ENCODE peak calls at places on chromosome 9, in six cellular contexts. Z is central memory CD4-positive, alpha-beta T cell; L is A172; P is HCEC 1CT; U is hypothalamus; S is HFF-Myc. J is an unnamed sample.

GRCh38 chr9:72390896-72391295 is 25.9 kb upstream of the ZFAND5 start:
- DNase-seq in Z (no peak), L (no peak), P (no peak), U (no peak), S (no peak), J (no peak)

GRCh38 chr9:83291196-83291595 is 228.3 kb upstream of the RASEF start:
- DNase-seq in Z (no peak), L (peak), P (no peak), U (no peak), S (no peak), J (no peak)

GRCh38 chr9:1738511-1739100 is 276.5 kb upstream of the SMARCA2 start:
- DNase-seq in Z (no peak), L (no peak), P (no peak), U (no peak), S (no peak), J (no peak)

GRCh38 chr9:33255471-33255870 is 9.0 kb downstream of the BAG1 start:
- DNase-seq in Z (no peak), L (no peak), P (no peak), U (no peak), S (no peak), J (no peak)

GRCh38 chr9:97478301-97478981 is 23.0 kb upstream of the TMOD1 start:
- DNase-seq in Z (no peak), L (no peak), P (no peak), U (no peak), S (no peak), J (no peak)

GRCh38 chr9:128593039-128593438 is 40.7 kb downstream of the SPTAN1 start:
- DNase-seq in Z (no peak), L (no peak), P (no peak), U (no peak), S (no peak), J (no peak)

GRCh38 chr9:96027271-96028131 is 152.0 kb downstream of the ERCC6L2 start:
- DNase-seq in Z (no peak), L (no peak), P (no peak), U (no peak), S (no peak), J (no peak)

GRCh38 chr9:132486706-132487350 is 76.8 kb downstream of the CFAP77 start:
- DNase-seq in Z (no peak), L (no peak), P (no peak), U (no peak), S (no peak), J (peak)

GRCh38 chr9:36925033-36925432 is 109.0 kb downstream of the PAX5 start:
- DNase-seq in Z (no peak), L (peak), P (peak), U (no peak), S (no peak), J (no peak)

GRCh38 chr9:88544245-88544644 is 9.3 kb downstream of the NXNL2 start:
- DNase-seq in Z (no peak), L (no peak), P (no peak), U (no peak), S (no peak), J (no peak)

GRCh38 chr9:84991506-84991855 is 322.0 kb downstream of the NTRK2 start:
- DNase-seq in Z (no peak), L (no peak), P (no peak), U (peak), S (no peak), J (no peak)

GRCh38 chr9:95923794-95924193 is 48.3 kb downstream of the ERCC6L2 start:
- DNase-seq in Z (no peak), L (no peak), P (no peak), U (no peak), S (no peak), J (no peak)

GRCh38 chr9:76717611-76718010 is 46.6 kb upstream of the PCA3 start:
- DNase-seq in Z (no peak), L (peak), P (peak), U (no peak), S (no peak), J (no peak)

GRCh38 chr9:134835455-134835854 is 45.2 kb upstream of the FCN2 start:
- DNase-seq in Z (no peak), L (no peak), P (no peak), U (no peak), S (no peak), J (no peak)

GRCh38 chr9:114504341-114505186 is 709 bp downstream of the WHRN start:
- DNase-seq in Z (peak), L (no peak), P (peak), U (peak), S (no peak), J (no peak)

GRCh38 chr9:95349109-95350038 is 31.9 kb upstream of the FANCC start:
- DNase-seq in Z (no peak), L (no peak), P (no peak), U (no peak), S (no peak), J (no peak)

GRCh38 chr9:104788251-104788650 is 24.3 kb downstream of the NIPSNAP3B start:
- DNase-seq in Z (no peak), L (no peak), P (no peak), U (no peak), S (no peak), J (no peak)

GRCh38 chr9:131436386-131436785 is 42.5 kb downstream of the PRRC2B start:
- DNase-seq in Z (no peak), L (no peak), P (no peak), U (no peak), S (no peak), J (no peak)

GRCh38 chr9:92954078-92954861 is 6.9 kb downstream of the FGD3 start:
- DNase-seq in Z (peak), L (peak), P (peak), U (no peak), S (peak), J (no peak)

GRCh38 chr9:95615246-95615645 is 98.5 kb upstream of the PTCH1 start:
- DNase-seq in Z (no peak), L (no peak), P (no peak), U (no peak), S (no peak), J (no peak)

GRCh38 chr9:76810377-76810957 is 46.2 kb downstream of the PCA3 start:
- DNase-seq in Z (no peak), L (peak), P (peak), U (peak), S (peak), J (peak)

GRCh38 chr9:6557883-6558282 is 87.6 kb downstream of the GLDC start:
- DNase-seq in Z (no peak), L (no peak), P (no peak), U (no peak), S (no peak), J (peak)

GRCh38 chr9:76086521-76086920 is 196.0 kb downstream of the PCSK5 start:
- DNase-seq in Z (no peak), L (no peak), P (no peak), U (no peak), S (no peak), J (no peak)

GRCh38 chr9:71987471-71988371 is 72.7 kb downstream of the C9orf57 start:
- DNase-seq in Z (no peak), L (no peak), P (no peak), U (no peak), S (no peak), J (no peak)

GRCh38 chr9:118985851-118986250 is 383.4 kb downstream of the BRINP1 start:
- DNase-seq in Z (no peak), L (no peak), P (no peak), U (no peak), S (no peak), J (no peak)

GRCh38 chr9:38342096-38342495 is 50.4 kb upstream of the ALDH1B1 start:
- DNase-seq in Z (no peak), L (no peak), P (no peak), U (no peak), S (no peak), J (no peak)